ENCODE peak calls at places on chromosomes 4 and X, in ten cellular contexts. J, H, I, L, T, P, V, O, D and Q are unnamed samples.
A peak's percentile ranks its signal among the peaks of the same experiment; 100 is the strongest.

GRCh38 chrX:77597090-77597489 is 149.9 kb downstream of the FGF16 start:
- DNase-seq in J (no peak), H (peak; percentile 2), I (peak; percentile 66), L (no peak), T (no peak), P (no peak), V (no peak), O (peak; percentile 56), D (no peak), Q (no peak)

GRCh38 chrX:140040397-140040796 is 75.1 kb upstream of the CXorf66 start:
- DNase-seq in J (no peak), H (no peak), I (peak; percentile 31), L (peak; percentile 87), T (no peak), P (no peak), V (no peak), O (no peak), D (no peak), Q (no peak)

GRCh38 chrX:56994375-56995270 is 718 bp downstream of the SPIN3 start:
- DNase-seq in J (no peak), H (no peak), I (peak; percentile 22), L (no peak), T (peak; percentile 3), P (peak; percentile 36), V (no peak), O (peak; percentile 0), D (no peak), Q (no peak)

GRCh38 chr4:141771889-141772830 is 135.8 kb downstream of the IL15 start:
- DNase-seq in J (no peak), H (peak; percentile 11), I (no peak), L (peak; percentile 11), T (no peak), P (no peak), V (peak; percentile 20), O (no peak), D (no peak), Q (no peak)

GRCh38 chrX:19707472-19707871 is 179.9 kb downstream of the SH3KBP1 start:
- DNase-seq in J (no peak), H (no peak), I (no peak), L (no peak), T (no peak), P (no peak), V (no peak), O (no peak), D (no peak), Q (no peak)

GRCh38 chrX:151687635-151688034 is 7.6 kb upstream of the PRRG3 start:
- DNase-seq in J (no peak), H (no peak), I (no peak), L (no peak), T (no peak), P (no peak), V (no peak), O (no peak), D (no peak), Q (peak; percentile 38)

GRCh38 chrX:53186363-53186762 is 38.6 kb downstream of the KDM5C start:
- DNase-seq in J (no peak), H (no peak), I (peak; percentile 64), L (no peak), T (no peak), P (no peak), V (no peak), O (no peak), D (no peak), Q (no peak)

GRCh38 chr4:7905461-7905915 is 34.2 kb downstream of the AFAP1 start:
- DNase-seq in J (no peak), H (no peak), I (peak; percentile 85), L (no peak), T (no peak), P (no peak), V (no peak), O (peak; percentile 85), D (peak; percentile 53), Q (no peak)

GRCh38 chr4:73448448-73449203 is 12.6 kb downstream of the AFP start:
- DNase-seq in J (no peak), H (no peak), I (no peak), L (no peak), T (no peak), P (no peak), V (no peak), O (no peak), D (no peak), Q (no peak)

GRCh38 chr4:133287396-133287795 is 138.3 kb downstream of the PCDH10 start:
- DNase-seq in J (no peak), H (no peak), I (no peak), L (no peak), T (no peak), P (no peak), V (no peak), O (no peak), D (no peak), Q (no peak)

GRCh38 chr4:89298160-89298559 is 9.4 kb downstream of the GPRIN3 start:
- DNase-seq in J (no peak), H (peak; percentile 9), I (no peak), L (peak; percentile 74), T (no peak), P (no peak), V (no peak), O (no peak), D (no peak), Q (no peak)

GRCh38 chr4:7512946-7513345 is 78.2 kb upstream of the PSAPL1 start:
- DNase-seq in J (no peak), H (no peak), I (no peak), L (no peak), T (no peak), P (no peak), V (no peak), O (no peak), D (no peak), Q (no peak)

GRCh38 chr4:28341784-28342183 is 1481.1 kb downstream of the STIM2 start:
- DNase-seq in J (no peak), H (no peak), I (no peak), L (no peak), T (no peak), P (no peak), V (no peak), O (no peak), D (no peak), Q (no peak)

GRCh38 chr4:83358410-83358809 is 23.8 kb upstream of the HPSE start:
- DNase-seq in J (no peak), H (no peak), I (peak; percentile 85), L (no peak), T (no peak), P (no peak), V (no peak), O (peak; percentile 74), D (no peak), Q (no peak)

GRCh38 chr4:129094347-129094746 is 1.0 kb upstream of the SCLT1 start:
- DNase-seq in J (no peak), H (no peak), I (peak; percentile 2), L (no peak), T (no peak), P (no peak), V (no peak), O (no peak), D (no peak), Q (no peak)
- H3K4me3 ChIP-seq in J (peak overlapping the region; percentile 88), H (no peak overlapping the region), I (peak overlapping the region; percentile 92), L (no peak overlapping the region), T (no peak overlapping the region), P (peak overlapping the region; percentile 80), V (peak overlapping the region; percentile 88), O (peak overlapping the region; percentile 93), D (peak overlapping the region; percentile 85), Q (peak overlapping the region; percentile 84)

GRCh38 chr4:94256144-94256783 is 48.6 kb downstream of the SMARCAD1 start:
- DNase-seq in J (no peak), H (no peak), I (no peak), L (no peak), T (no peak), P (no peak), V (no peak), O (no peak), D (no peak), Q (no peak)

GRCh38 chr4:94251094-94251493 is 43.4 kb downstream of the SMARCAD1 start:
- DNase-seq in J (no peak), H (no peak), I (peak; percentile 6), L (no peak), T (no peak), P (no peak), V (no peak), O (no peak), D (no peak), Q (no peak)

GRCh38 chr4:94256833-94257232 is 49.2 kb downstream of the SMARCAD1 start:
- DNase-seq in J (no peak), H (no peak), I (peak; percentile 28), L (peak; percentile 9), T (no peak), P (no peak), V (no peak), O (peak; percentile 43), D (no peak), Q (no peak)

DNA sequence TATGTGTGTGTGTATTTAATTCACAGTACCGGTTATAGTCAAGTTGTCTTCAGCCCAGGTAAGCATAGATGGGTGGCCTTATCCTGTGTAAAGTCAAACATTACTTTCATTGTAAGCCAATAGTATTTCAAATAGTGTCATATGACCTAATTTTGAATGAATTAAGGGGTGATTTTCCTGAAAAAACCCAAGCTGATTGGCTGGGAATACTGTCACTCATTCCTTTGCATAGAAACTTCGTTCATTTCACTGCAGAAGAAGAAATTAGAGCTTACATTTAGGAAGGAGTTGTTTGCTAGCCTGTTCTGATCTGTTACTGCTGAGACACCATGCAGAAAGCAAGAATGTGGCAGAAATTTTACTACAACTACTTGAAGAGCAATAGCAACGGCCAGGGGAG is 45.4 kb downstream of the SMARCAD1 start:
- DNase-seq in J (no peak), H (peak; percentile 48), I (no peak), L (no peak), T (no peak), P (no peak), V (no peak), O (no peak), D (no peak), Q (no peak)
- H3K36me3 ChIP-seq in J (peaks cover 28% of the 10 kb centered on the region), H (peaks cover 29% of the 10 kb centered on the region), I (peaks cover 41% of the 10 kb centered on the region), L (peaks cover 2% of the 10 kb centered on the region), T (peaks cover 30% of the 10 kb centered on the region), P (no peaks in the 10 kb centered on the region), V (no peaks in the 10 kb centered on the region), O (peaks cover 54% of the 10 kb centered on the region), D (peaks cover 88% of the 10 kb centered on the region), Q (peaks cover 31% of the 10 kb centered on the region)

GRCh38 chr4:9600246-9600645 is 156.0 kb downstream of the DEFB131A start:
- DNase-seq in J (no peak), H (no peak), I (no peak), L (no peak), T (no peak), P (no peak), V (no peak), O (no peak), D (no peak), Q (no peak)

GRCh38 chr4:9608300-9608699 is 164.1 kb downstream of the DEFB131A start:
- DNase-seq in J (no peak), H (no peak), I (no peak), L (no peak), T (no peak), P (no peak), V (peak; percentile 49), O (no peak), D (no peak), Q (no peak)

GRCh38 chr4:9602389-9602914 is 158.2 kb downstream of the DEFB131A start:
- DNase-seq in J (no peak), H (no peak), I (no peak), L (peak; percentile 13), T (no peak), P (no peak), V (no peak), O (no peak), D (no peak), Q (no peak)
- H3K4me3 ChIP-seq in J (no peak overlapping the region), H (no peak overlapping the region), I (no peak overlapping the region), L (no peak overlapping the region), T (no peak overlapping the region), P (no peak overlapping the region), V (no peak overlapping the region), O (no peak overlapping the region), D (no peak overlapping the region), Q (no peak overlapping the region)

GRCh38 chr4:102612195-102612594 is 111.0 kb downstream of the NFKB1 start:
- DNase-seq in J (no peak), H (no peak), I (no peak), L (no peak), T (no peak), P (no peak), V (no peak), O (no peak), D (no peak), Q (no peak)
- H3K36me3 ChIP-seq in J (peaks cover 93% of the 10 kb centered on the region), H (no peaks in the 10 kb centered on the region), I (peaks cover 65% of the 10 kb centered on the region), L (peaks cover 12% of the 10 kb centered on the region), T (no peaks in the 10 kb centered on the region), P (no peaks in the 10 kb centered on the region), V (peaks cover 48% of the 10 kb centered on the region), O (peaks cover 96% of the 10 kb centered on the region), D (peaks cover 100% of the 10 kb centered on the region), Q (peaks cover 75% of the 10 kb centered on the region)